ENCODE peak calls at places on chromosomes 5 and 9, in six cellular contexts. E is left ventricle myocardium inferior, B is neuronal stem cell, X is PC-3, Z is mammary epithelial cell, A is hepatocyte. J is an unnamed sample.

GRCh38 chr9:92887880-92888338 is 10.1 kb upstream of the ZNF484 start:
- DNase-seq in E (no peak), B (no peak), X (no peak), Z (no peak), A (no peak), J (no peak)

GRCh38 chr9:131723632-131724031 is 16.2 kb downstream of the RAPGEF1 start:
- DNase-seq in E (no peak), B (no peak), X (no peak), Z (no peak), A (no peak), J (no peak)

GRCh38 chr5:175867587-175868347 is 3.6 kb upstream of the CPLX2 start:
- DNase-seq in E (no peak), B (no peak), X (peak; percentile 35), Z (peak; percentile 17), A (peak; percentile 65), J (no peak)

GRCh38 chr5:150497274-150497988 is 10.5 kb upstream of the NDST1 start:
- DNase-seq in E (peak; percentile 55), B (no peak), X (peak; percentile 95), Z (peak; percentile 96), A (peak; percentile 89), J (no peak)

GRCh38 chr5:159510282-159510681 is 180.0 kb upstream of the IL12B start:
- DNase-seq in E (peak; percentile 81), B (peak; percentile 70), X (peak; percentile 83), Z (no peak), A (peak; percentile 83), J (peak; percentile 89)

GRCh38 chr5:9714187-9714586 is 84.0 kb upstream of the TAS2R1 start:
- DNase-seq in E (no peak), B (no peak), X (no peak), Z (no peak), A (no peak), J (no peak)

GRCh38 chr9:82164159-82164558 is 175.6 kb downstream of the SPATA31D1 start:
- DNase-seq in E (no peak), B (no peak), X (no peak), Z (peak; percentile 12), A (no peak), J (no peak)

GRCh38 chr5:15008476-15008875 is 136.9 kb upstream of the ANKH start:
- DNase-seq in E (peak; percentile 85), B (no peak), X (peak; percentile 98), Z (peak; percentile 96), A (peak; percentile 93), J (peak; percentile 95)

GRCh38 chr9:1966725-1967366 is 48.3 kb upstream of the SMARCA2 start:
- DNase-seq in E (no peak), B (no peak), X (no peak), Z (no peak), A (no peak), J (no peak)

GRCh38 chr9:114153761-114154596 is 1.4 kb upstream of the COL27A1 start:
- DNase-seq in E (no peak), B (peak; percentile 79), X (peak; percentile 44), Z (peak; percentile 33), A (peak; percentile 79), J (peak; percentile 49)

GRCh38 chr9:138022121-138022741 is 144.6 kb downstream of the CACNA1B start:
- DNase-seq in E (no peak), B (no peak), X (peak; percentile 34), Z (peak; percentile 15), A (peak; percentile 62), J (no peak)

GRCh38 chr5:54247226-54247625 is 63.1 kb downstream of the ARL15 start:
- DNase-seq in E (no peak), B (no peak), X (no peak), Z (no peak), A (no peak), J (no peak)

GRCh38 chr5:14463629-14464028 is 118.0 kb upstream of the OTULINL start:
- DNase-seq in E (no peak), B (no peak), X (peak; percentile 89), Z (peak; percentile 72), A (peak; percentile 58), J (no peak)

GRCh38 chr9:87214991-87215390 is 267.7 kb upstream of the GAS1 start:
- DNase-seq in E (no peak), B (no peak), X (no peak), Z (no peak), A (no peak), J (no peak)

GRCh38 chr5:124905256-124905655 is 158.8 kb upstream of the ZNF608 start:
- DNase-seq in E (no peak), B (no peak), X (no peak), Z (no peak), A (no peak), J (no peak)

GRCh38 chr5:150258126-150258525 is 31.4 kb downstream of the CAMK2A start:
- DNase-seq in E (no peak), B (peak; percentile 21), X (no peak), Z (no peak), A (no peak), J (no peak)

GRCh38 chr9:72315510-72316287 is 49.3 kb downstream of the ZFAND5 start:
- DNase-seq in E (no peak), B (peak; percentile 41), X (peak; percentile 52), Z (peak; percentile 74), A (peak; percentile 45), J (no peak)

GRCh38 chr5:107781451-107781850 is 110.7 kb upstream of the EFNA5 start:
- DNase-seq in E (no peak), B (no peak), X (peak; percentile 21), Z (peak; percentile 3), A (no peak), J (no peak)

GRCh38 chr9:93900971-93901861 is 53.9 kb downstream of the BARX1 start:
- DNase-seq in E (peak; percentile 7), B (no peak), X (no peak), Z (no peak), A (no peak), J (no peak)

GRCh38 chr5:149279651-149280050 is 8.0 kb downstream of the AFAP1L1 start:
- DNase-seq in E (no peak), B (no peak), X (no peak), Z (no peak), A (no peak), J (no peak)

GRCh38 chr9:120937596-120937995 is 11.0 kb upstream of the TRAF1 start:
- DNase-seq in E (no peak), B (no peak), X (no peak), Z (no peak), A (no peak), J (no peak)

GRCh38 chr9:120936764-120937122 is 10.1 kb upstream of the TRAF1 start:
- DNase-seq in E (no peak), B (no peak), X (no peak), Z (no peak), A (no peak), J (no peak)

GRCh38 chr9:120935383-120935857 is 8.8 kb upstream of the TRAF1 start:
- DNase-seq in E (peak; percentile 97), B (no peak), X (peak; percentile 90), Z (peak; percentile 99), A (peak; percentile 88), J (peak; percentile 95)

GRCh38 chr9:120937127-120937526 is 10.5 kb upstream of the TRAF1 start:
- DNase-seq in E (peak; percentile 34), B (no peak), X (no peak), Z (no peak), A (no peak), J (no peak)

DNA sequence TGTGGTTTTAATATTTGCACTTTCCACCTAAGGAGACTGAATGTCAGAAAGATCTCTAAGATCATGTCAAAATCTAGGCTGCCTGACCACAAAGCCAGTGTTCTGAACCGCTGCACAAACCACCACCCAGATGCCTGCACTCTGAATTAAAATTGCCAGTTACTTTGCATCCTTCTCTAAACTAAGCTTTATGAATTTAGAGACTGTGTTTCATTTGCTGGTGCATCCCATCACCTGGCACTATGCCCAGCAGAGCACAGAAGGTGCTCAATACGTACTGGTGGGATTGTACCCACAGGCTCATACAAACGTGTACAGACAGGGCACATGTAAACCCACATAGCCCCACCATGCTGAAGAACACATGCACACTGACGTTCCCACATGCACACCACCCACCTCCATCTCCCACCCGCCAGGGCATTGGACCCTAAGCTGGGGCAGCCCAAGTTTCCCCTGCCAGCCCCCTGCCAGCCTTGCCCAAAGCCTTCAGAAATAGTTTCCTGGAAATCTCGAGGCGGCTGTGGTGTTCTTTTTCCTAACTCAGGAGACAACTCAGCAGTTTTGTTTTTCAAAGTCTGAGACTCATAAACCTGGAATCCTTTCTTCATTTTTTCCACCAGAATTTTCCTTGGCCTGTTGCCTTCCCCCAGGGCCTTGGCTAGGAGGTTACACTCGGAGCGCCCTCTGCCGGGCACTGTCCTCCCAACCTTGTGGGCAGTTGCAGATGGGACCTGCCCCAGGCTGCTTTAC is 9.6 kb upstream of the TRAF1 start:
- DNase-seq in E (peak; percentile 95), B (peak; percentile 71), X (peak; percentile 93), Z (peak; percentile 89), A (peak; percentile 95), J (peak; percentile 96)
- H3K4me3 ChIP-seq in E (peak overlapping the region; percentile 12), B (peak overlapping the region; percentile 28), X (peak overlapping the region; percentile 38), Z (peak overlapping the region; percentile 16), A (no peak overlapping the region), J (no peak overlapping the region)

GRCh38 chr5:126004636-126005035 is 418.6 kb upstream of the GRAMD2B start:
- DNase-seq in E (no peak), B (no peak), X (no peak), Z (no peak), A (no peak), J (no peak)
- H3K4me1 ChIP-seq in E (peaks cover 42% of the 10 kb centered on the region), B (peaks cover 3% of the 10 kb centered on the region), X (no peaks in the 10 kb centered on the region), Z (peaks cover 11% of the 10 kb centered on the region), A (no peaks in the 10 kb centered on the region), J (peaks cover 21% of the 10 kb centered on the region)

DNA sequence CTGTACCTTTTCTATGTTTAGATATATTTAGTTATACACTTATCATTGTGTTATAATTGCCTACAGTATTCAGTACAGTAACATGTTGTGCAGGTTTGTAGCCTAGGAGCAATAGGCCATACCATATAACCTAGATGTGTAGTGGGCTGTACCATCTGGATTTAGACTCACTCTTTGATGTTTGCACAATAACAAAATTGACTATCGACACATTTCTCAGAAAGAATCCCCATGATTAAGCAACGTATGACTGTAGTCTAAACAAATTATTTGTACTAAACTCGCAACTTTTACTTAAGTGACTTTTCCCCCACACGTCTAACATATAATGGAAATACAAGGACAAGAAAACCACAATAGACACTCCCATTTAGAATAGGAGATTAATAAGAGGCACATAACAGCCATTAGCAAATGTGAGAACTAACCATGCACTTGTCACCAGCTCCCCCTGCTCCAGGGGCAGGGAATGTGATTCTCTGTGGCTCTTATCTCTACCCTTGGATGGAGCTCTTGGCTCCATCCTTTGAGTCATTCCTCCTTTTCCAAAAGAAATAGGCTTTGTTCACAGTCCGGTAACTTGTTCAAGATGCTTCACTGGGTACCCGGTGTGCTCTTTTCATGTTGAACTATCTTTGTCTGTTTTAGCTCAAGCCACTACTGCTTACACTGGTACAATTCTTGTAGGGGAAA is 8.6 kb upstream of the B4GALT1 start:
- DNase-seq in E (no peak), B (no peak), X (no peak), Z (no peak), A (no peak), J (no peak)
- H3K4me3 ChIP-seq in E (no peak overlapping the region), B (no peak overlapping the region), X (no peak overlapping the region), Z (no peak overlapping the region), A (no peak overlapping the region), J (no peak overlapping the region)

GRCh38 chr5:111252799-111253564 is 28.8 kb downstream of the CAMK4 start:
- DNase-seq in E (no peak), B (no peak), X (no peak), Z (no peak), A (no peak), J (no peak)

GRCh38 chr5:111259636-111260035 is 35.5 kb downstream of the CAMK4 start:
- DNase-seq in E (no peak), B (no peak), X (no peak), Z (no peak), A (no peak), J (no peak)

GRCh38 chr5:111251941-111252340 is 27.8 kb downstream of the CAMK4 start:
- DNase-seq in E (no peak), B (no peak), X (no peak), Z (no peak), A (no peak), J (no peak)

GRCh38 chr5:111254613-111255012 is 30.4 kb downstream of the CAMK4 start:
- DNase-seq in E (no peak), B (no peak), X (no peak), Z (peak; percentile 35), A (no peak), J (no peak)

GRCh38 chr5:111256128-111256527 is 31.9 kb downstream of the CAMK4 start:
- DNase-seq in E (no peak), B (no peak), X (no peak), Z (no peak), A (no peak), J (no peak)
- H3K4me1 ChIP-seq in E (no peaks in the 10 kb centered on the region), B (no peaks in the 10 kb centered on the region), X (no peaks in the 10 kb centered on the region), Z (peaks cover 6% of the 10 kb centered on the region), A (no peaks in the 10 kb centered on the region), J (no peaks in the 10 kb centered on the region)

J was measured in heart left ventricle.